ENCODE peak calls at places on chromosomes 12 and 14, in five cellular contexts. B is GM12892, S is fibroblast of the aortic adventitia, G is C1 segment of cervical spinal cord, O is SK-N-SH. A is an unnamed sample.

GRCh38 chr14:53640695-53641094 is 315.9 kb downstream of the BMP4 start:
- DNase-seq in B (no peak), G (no peak), O (no peak), S (peak), A (no peak)

GRCh38 chr12:2003676-2004112 is 563 bp downstream of the DCP1B start:
- DNase-seq in O (no peak), G (no peak), S (peak), B (no peak), A (no peak)

GRCh38 chr12:115872919-115873357 is 404.6 kb downstream of the MED13L start:
- DNase-seq in B (no peak), S (no peak), G (no peak), O (no peak), A (peak)

GRCh38 chr14:78412475-78412874 is 242.3 kb downstream of the NRXN3 start:
- DNase-seq in B (no peak), G (no peak), S (no peak), O (no peak), A (no peak)

GRCh38 chr14:77305696-77306095 is 15.0 kb downstream of the POMT2 start:
- DNase-seq in B (no peak), O (no peak), S (no peak), G (no peak), A (no peak)

GRCh38 chr12:98416845-98417244 is 98.5 kb upstream of the TMPO start:
- DNase-seq in G (no peak), B (no peak), S (peak), O (peak), A (no peak)

GRCh38 chr12:58496411-58496810 is 423.9 kb downstream of the LRIG3 start:
- DNase-seq in G (no peak), B (no peak), O (no peak), S (no peak), A (no peak)

GRCh38 chr14:83290447-83290846 is 1756.8 kb upstream of the SEL1L start:
- DNase-seq in S (no peak), G (no peak), O (no peak), B (no peak), A (no peak)

GRCh38 chr14:54374117-54374884 is 22.5 kb upstream of the CDKN3 start:
- DNase-seq in B (no peak), G (no peak), O (no peak), S (peak), A (no peak)

GRCh38 chr14:78848234-78848820 is 678.2 kb downstream of the NRXN3 start:
- DNase-seq in S (peak), O (peak), B (no peak), G (no peak), A (peak)

GRCh38 chr12:43676183-43676813 is 82.3 kb downstream of the PUS7L start:
- DNase-seq in O (peak), G (no peak), S (no peak), B (no peak), A (no peak)

GRCh38 chr12:114165921-114166320 is 199.8 kb upstream of the RBM19 start:
- DNase-seq in S (no peak), O (no peak), G (no peak), B (no peak), A (peak)

GRCh38 chr14:91113829-91114078 is at the start of gene DGLUCY:
- DNase-seq in B (peak), O (peak), G (no peak), S (peak), A (peak)

GRCh38 chr12:91397866-91398532 is 215.4 kb upstream of the DCN start:
- DNase-seq in B (no peak), S (no peak), O (no peak), G (no peak), A (no peak)

GRCh38 chr14:76872796-76873432 is 46.7 kb downstream of the LRRC74A start:
- DNase-seq in B (peak), S (peak), O (peak), G (peak), A (peak)

GRCh38 chr12:21248679-21249078 is 86.0 kb downstream of the SLCO1A2 start:
- DNase-seq in B (no peak), S (peak), O (peak), G (no peak), A (no peak)

GRCh38 chr14:22887990-22888378 is 5.0 kb downstream of the REM2 start:
- DNase-seq in S (no peak), O (no peak), G (no peak), B (no peak), A (peak)

GRCh38 chr12:77016621-77017020 is 48.7 kb downstream of the E2F7 start:
- DNase-seq in G (no peak), B (no peak), S (no peak), O (no peak), A (no peak)

GRCh38 chr12:27340971-27341370 is 8.3 kb downstream of the BMAL2 start:
- DNase-seq in B (no peak), S (no peak), G (no peak), O (no peak), A (no peak)

GRCh38 chr14:85058170-85058569 is 471.8 kb upstream of the FLRT2 start:
- DNase-seq in O (no peak), B (no peak), S (no peak), G (no peak), A (no peak)

GRCh38 chr12:132430838-132431826 is 58.8 kb upstream of the FBRSL1 start:
- DNase-seq in O (no peak), S (no peak), G (no peak), B (no peak), A (peak)

GRCh38 chr12:127548123-127548553 is 718.8 kb upstream of the TMEM132C start:
- DNase-seq in G (no peak), B (no peak), O (no peak), S (peak), A (peak)

GRCh38 chr12:120361506-120362208 is 7.3 kb downstream of the MSI1 start:
- DNase-seq in O (peak), B (peak), G (peak), S (peak), A (peak)

GRCh38 chr14:61101803-61102548 is 120.9 kb downstream of the SLC38A6 start:
- DNase-seq in G (no peak), O (no peak), B (no peak), S (peak), A (no peak)

GRCh38 chr14:64766430-64767151 is 62.4 kb downstream of the PLEKHG3 start:
- DNase-seq in O (no peak), B (no peak), S (no peak), G (peak), A (no peak)

GRCh38 chr12:54578778-54579177 is 9.7 kb downstream of the PPP1R1A start:
- DNase-seq in G (no peak), B (no peak), S (no peak), O (no peak), A (no peak)

GRCh38 chr12:47032644-47033043 is 46.8 kb upstream of the PCED1B start:
- DNase-seq in G (no peak), S (peak), O (peak), B (no peak), A (peak)

GRCh38 chr14:99326041-99326710 is 54.2 kb upstream of the BCL11B start:
- DNase-seq in G (no peak), S (no peak), O (peak), B (no peak), A (no peak)